ENCODE peak calls at places on chromosomes 3 and 15, in four cellular contexts. S, D, C and P are unnamed samples.

GRCh38 chr3:136193273-136194043 is 2.7 kb downstream of the MSL2 start:
- DNase-seq in D (peak; percentile 35), C (no peak), S (no peak), P (no peak)

GRCh38 chr3:452221-452620 is 255.7 kb downstream of the CHL1 start:
- DNase-seq in S (no peak), D (no peak), C (no peak), P (no peak)

GRCh38 chr15:101133181-101133460 is 118.7 kb downstream of the CHSY1 start:
- DNase-seq in S (no peak), D (no peak), C (no peak), P (no peak)

GRCh38 chr3:186382217-186382885 is 20.3 kb upstream of the DGKG start:
- DNase-seq in D (no peak), S (no peak), C (no peak), P (no peak)

GRCh38 chr3:171984883-171985282 is 54.5 kb upstream of the FNDC3B start:
- DNase-seq in C (no peak), S (no peak), D (no peak), P (peak; percentile 90)

GRCh38 chr3:139937674-139938279 is 2.8 kb downstream of the CLSTN2 start:
- DNase-seq in D (peak; percentile 31), C (no peak), S (no peak), P (no peak)

GRCh38 chr3:115007966-115008365 is 139.1 kb downstream of the ZBTB20 start:
- DNase-seq in D (no peak), S (no peak), C (no peak), P (no peak)

GRCh38 chr3:98596902-98597500 is 3.6 kb upstream of the CPOX start:
- DNase-seq in C (no peak), D (peak; percentile 20), S (no peak), P (peak; percentile 55)

GRCh38 chr3:127492426-127492825 is 98.1 kb downstream of the TPRA1 start:
- DNase-seq in S (no peak), C (no peak), D (no peak), P (no peak)

GRCh38 chr3:140053011-140053702 is 118.2 kb downstream of the CLSTN2 start:
- DNase-seq in C (no peak), S (no peak), D (no peak), P (no peak)

GRCh38 chr3:45127130-45127822 is 18.9 kb downstream of the CDCP1 start:
- DNase-seq in S (no peak), D (peak; percentile 47), C (no peak), P (no peak)

GRCh38 chr3:13714251-13714916 is 165.5 kb downstream of the FBLN2 start:
- DNase-seq in C (peak; percentile 29), D (no peak), S (peak; percentile 5), P (no peak)

GRCh38 chr15:28977377-28978010 is 91.7 kb downstream of the APBA2 start:
- DNase-seq in C (peak; percentile 34), S (no peak), D (peak; percentile 91), P (no peak)

GRCh38 chr3:111481551-111481950 is 60.4 kb upstream of the CD96 start:
- DNase-seq in D (no peak), S (no peak), C (no peak), P (no peak)

GRCh38 chr15:70140543-70141375 is 43.0 kb upstream of the TLE3 start:
- DNase-seq in C (no peak), S (peak; percentile 81), D (peak; percentile 30), P (no peak)

GRCh38 chr15:48046813-48047483 is 73.8 kb upstream of the SLC24A5 start:
- DNase-seq in C (no peak), S (no peak), D (no peak), P (no peak)

GRCh38 chr3:48573973-48574585 is 10.5 kb upstream of the UCN2 start:
- DNase-seq in S (no peak), C (no peak), D (no peak), P (no peak)

GRCh38 chr15:78418239-78418638 is 19.8 kb upstream of the IREB2 start:
- DNase-seq in D (no peak), C (no peak), S (no peak), P (no peak)

GRCh38 chr3:14523792-14524191 is 16.4 kb downstream of the GRIP2 start:
- DNase-seq in D (no peak), C (no peak), S (peak; percentile 27), P (no peak)

GRCh38 chr3:140724856-140725812 is 47.3 kb downstream of the TRIM42 start:
- DNase-seq in D (no peak), S (no peak), C (no peak), P (no peak)

GRCh38 chr3:110343376-110343775 is 728.2 kb upstream of the NECTIN3 start:
- DNase-seq in C (no peak), S (no peak), D (peak; percentile 32), P (no peak)

GRCh38 chr3:27716309-27716708 is 5.8 kb downstream of the EOMES start:
- DNase-seq in S (no peak), D (no peak), C (peak; percentile 55), P (no peak)

GRCh38 chr3:21859124-21859781 is 108.2 kb upstream of the ZNF385D start:
- DNase-seq in C (no peak), D (no peak), S (no peak), P (no peak)

GRCh38 chr15:60128710-60129109 is 124.6 kb downstream of the FOXB1 start:
- DNase-seq in D (no peak), S (no peak), C (no peak), P (no peak)

GRCh38 chr15:34076785-34077184 is 24.9 kb downstream of the EMC7 start:
- DNase-seq in C (no peak), S (no peak), D (no peak), P (no peak)

GRCh38 chr3:31900583-31900982 is 80.5 kb downstream of the OSBPL10 start:
- DNase-seq in C (no peak), D (no peak), S (no peak), P (no peak)

GRCh38 chr3:108437439-108437838 is 73.0 kb downstream of the MYH15 start:
- DNase-seq in C (no peak), S (no peak), D (no peak), P (no peak)

GRCh38 chr3:116394365-116394764 is 50.9 kb downstream of the LSAMP start:
- DNase-seq in D (no peak), C (no peak), S (no peak), P (no peak)

GRCh38 chr3:86180696-86181095 is 810.3 kb downstream of the VGLL3 start:
- DNase-seq in S (no peak), D (peak; percentile 1), C (no peak), P (no peak)

GRCh38 chr15:96046620-96047240 is 283.8 kb upstream of the NR2F2 start:
- DNase-seq in C (no peak), D (no peak), S (no peak), P (no peak)

GRCh38 chr15:62549345-62549970 is 384.4 kb upstream of the C2CD4B start:
- DNase-seq in S (no peak), C (no peak), D (peak; percentile 9), P (no peak)

GRCh38 chr15:98914626-98915025 is 93.0 kb downstream of the PGPEP1L start:
- DNase-seq in D (peak; percentile 83), C (no peak), S (no peak), P (no peak)

GRCh38 chr3:48881652-48882114 is 17.0 kb downstream of the SLC25A20 start:
- DNase-seq in S (no peak), D (no peak), C (no peak), P (no peak)